ENCODE peak calls at places on chromosomes 4 and X, in six cellular contexts. T, B, P, A, S and Y are unnamed samples.

GRCh38 chr4:186105721-186106335 is 1.3 kb downstream of the FAM149A start:
- DNase-seq in S (no peak), B (peak; percentile 65), P (no peak), T (no peak), A (peak; percentile 25), Y (no peak)

GRCh38 chr4:39036172-39036571 is 4.0 kb upstream of the TMEM156 start:
- DNase-seq in B (no peak), P (no peak), T (no peak), A (no peak), S (no peak), Y (no peak)

GRCh38 chr4:101169044-101170014 is 178.0 kb downstream of the PPP3CA start:
- DNase-seq in S (peak; percentile 9), B (peak; percentile 82), A (peak; percentile 88), P (no peak), T (no peak), Y (no peak)

GRCh38 chr4:147768113-147768512 is 36.2 kb downstream of the ARHGAP10 start:
- DNase-seq in S (no peak), P (no peak), A (no peak), B (peak; percentile 71), T (no peak), Y (no peak)

GRCh38 chr4:100811046-100811445 is 293.2 kb upstream of the EMCN start:
- DNase-seq in B (no peak), S (no peak), T (no peak), P (no peak), A (peak; percentile 74), Y (no peak)

GRCh38 chrX:101191217-101191750 is 28.3 kb upstream of the DRP2 start:
- DNase-seq in T (no peak), S (no peak), B (peak; percentile 39), P (no peak), A (peak; percentile 77), Y (peak; percentile 63)

GRCh38 chr4:111178231-111178630 is 555.4 kb upstream of the PITX2 start:
- DNase-seq in B (no peak), A (no peak), S (no peak), P (no peak), T (no peak), Y (no peak)

GRCh38 chrX:101108293-101108692 is 10.3 kb downstream of the CENPI start:
- DNase-seq in S (no peak), P (no peak), A (no peak), B (no peak), T (no peak), Y (no peak)

GRCh38 chr4:107252621-107253020 is 216.5 kb upstream of the DKK2 start:
- DNase-seq in T (no peak), A (peak; percentile 23), B (no peak), P (no peak), S (no peak), Y (no peak)

GRCh38 chr4:1509366-1509765 is 103.1 kb upstream of the NKX1-1 start:
- DNase-seq in A (no peak), B (no peak), T (no peak), P (no peak), S (no peak), Y (no peak)

GRCh38 chr4:36349904-36350554 is 68.6 kb downstream of the DTHD1 start:
- DNase-seq in T (no peak), A (no peak), B (no peak), S (no peak), P (no peak), Y (no peak)

GRCh38 chrX:99117011-99117410 is 1293.1 kb downstream of the PCDH19 start:
- DNase-seq in P (no peak), S (no peak), T (no peak), B (no peak), A (no peak), Y (no peak)

GRCh38 chr4:151004222-151004621 is 10.9 kb downstream of the LRBA start:
- DNase-seq in A (no peak), P (no peak), B (no peak), S (no peak), T (no peak), Y (no peak)

GRCh38 chr4:141133146-141134006 is at the start of gene RNF150:
- DNase-seq in A (peak; percentile 89), B (peak; percentile 92), P (peak; percentile 50), T (peak; percentile 53), S (peak; percentile 7), Y (peak; percentile 86)

GRCh38 chr4:102420563-102421221 is 75.4 kb upstream of the SLC39A8 start:
- DNase-seq in T (no peak), A (no peak), P (no peak), B (no peak), S (no peak), Y (no peak)

GRCh38 chr4:126440297-126440696 is 1125.5 kb downstream of the FAT4 start:
- DNase-seq in A (peak; percentile 70), B (no peak), S (no peak), P (no peak), T (no peak), Y (no peak)

GRCh38 chr4:128338634-128339355 is 51.2 kb upstream of the PGRMC2 start:
- DNase-seq in A (no peak), B (no peak), P (no peak), S (no peak), T (no peak), Y (no peak)

GRCh38 chr4:122854444-122854843 is 27.8 kb downstream of the FGF2 start:
- DNase-seq in A (no peak), B (no peak), P (no peak), T (no peak), S (no peak), Y (no peak)

GRCh38 chrX:11100281-11101035 is 10.7 kb upstream of the HCCS start:
- DNase-seq in P (no peak), A (peak; percentile 59), B (peak; percentile 72), T (no peak), S (no peak), Y (no peak)

GRCh38 chr4:3322059-3322550 is 29.3 kb downstream of the RGS12 start:
- DNase-seq in T (no peak), S (no peak), P (no peak), A (peak; percentile 85), B (no peak), Y (peak; percentile 48)

GRCh38 chr4:155085843-155086530 is 122.4 kb upstream of the NPY2R start:
- DNase-seq in A (no peak), B (no peak), T (no peak), P (no peak), S (no peak), Y (no peak)

GRCh38 chrX:67545772-67546495 is 2.1 kb downstream of the AR start:
- DNase-seq in P (no peak), B (peak; percentile 34), T (no peak), A (peak; percentile 49), S (no peak), Y (peak; percentile 23)
- H3K27ac ChIP-seq in P (no peak overlapping the region), B (no peak overlapping the region), T (no peak overlapping the region), A (no peak overlapping the region), S (no peak overlapping the region), Y (peak overlapping the region; percentile 84)

GRCh38 chr4:184402239-184402638 is 72.1 kb downstream of the IRF2 start:
- DNase-seq in B (no peak), A (peak; percentile 46), T (no peak), S (no peak), P (no peak), Y (no peak)

GRCh38 chr4:184403384-184403781 is 71.0 kb downstream of the IRF2 start:
- DNase-seq in A (no peak), T (no peak), S (no peak), P (no peak), B (no peak), Y (no peak)

GRCh38 chr4:184401397-184402171 is 72.8 kb downstream of the IRF2 start:
- DNase-seq in B (no peak), S (no peak), A (peak; percentile 85), T (no peak), P (no peak), Y (no peak)

GRCh38 chr4:184402740-184403383 is 71.5 kb downstream of the IRF2 start:
- DNase-seq in P (no peak), A (no peak), B (no peak), T (no peak), S (no peak), Y (no peak)

GRCh38 chr4:184404047-184404446 is 70.3 kb downstream of the IRF2 start:
- DNase-seq in S (no peak), B (no peak), A (no peak), T (no peak), P (no peak), Y (no peak)
- H3K27ac ChIP-seq in S (no peak overlapping the region), B (no peak overlapping the region), A (no peak overlapping the region), T (no peak overlapping the region), P (no peak overlapping the region), Y (no peak overlapping the region)

DNA sequence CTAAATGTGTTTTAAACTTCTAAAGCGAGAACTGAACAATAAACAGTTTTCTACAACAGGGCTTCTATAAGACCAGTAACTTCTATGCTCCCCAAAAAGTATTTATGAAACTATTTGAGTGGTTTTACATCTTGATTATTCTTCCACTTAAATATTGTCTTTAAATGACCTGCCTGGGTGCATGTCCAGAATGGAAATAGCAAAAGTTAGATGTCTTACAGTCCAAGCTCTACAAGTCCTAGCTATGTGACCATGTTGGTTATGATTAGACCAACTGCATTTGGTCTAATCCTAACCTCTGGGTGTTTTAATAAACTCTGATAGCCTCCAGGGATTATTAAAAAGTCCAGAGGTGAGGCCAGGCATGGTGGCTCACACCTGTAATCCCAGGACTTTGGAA is 79.0 kb upstream of the ATXN3L start:
- DNase-seq in A (no peak), B (no peak), S (no peak), T (no peak), P (no peak), Y (no peak)
- H3K27ac ChIP-seq in A (no peak overlapping the region), B (peak overlapping the region; percentile 88), S (no peak overlapping the region), T (peak overlapping the region; percentile 47), P (no peak overlapping the region), Y (peak overlapping the region; percentile 33)

GRCh38 chr4:165208741-165209388 is 1.5 kb downstream of the KLHL2 start:
- DNase-seq in B (no peak), P (no peak), T (no peak), A (no peak), S (no peak), Y (no peak)

GRCh38 chr4:165204462-165204830 is 2.9 kb upstream of the KLHL2 start:
- DNase-seq in A (no peak), B (no peak), S (no peak), P (no peak), T (no peak), Y (no peak)

GRCh38 chr4:165207431-165208321 is at the start of gene KLHL2:
- DNase-seq in T (peak; percentile 89), S (peak; percentile 57), P (peak; percentile 55), A (peak; percentile 90), B (peak; percentile 91), Y (peak; percentile 88)

GRCh38 chr4:165208322-165208652 is 926 bp downstream of the KLHL2 start:
- DNase-seq in T (no peak), P (no peak), A (no peak), S (no peak), B (no peak), Y (no peak)

DNA sequence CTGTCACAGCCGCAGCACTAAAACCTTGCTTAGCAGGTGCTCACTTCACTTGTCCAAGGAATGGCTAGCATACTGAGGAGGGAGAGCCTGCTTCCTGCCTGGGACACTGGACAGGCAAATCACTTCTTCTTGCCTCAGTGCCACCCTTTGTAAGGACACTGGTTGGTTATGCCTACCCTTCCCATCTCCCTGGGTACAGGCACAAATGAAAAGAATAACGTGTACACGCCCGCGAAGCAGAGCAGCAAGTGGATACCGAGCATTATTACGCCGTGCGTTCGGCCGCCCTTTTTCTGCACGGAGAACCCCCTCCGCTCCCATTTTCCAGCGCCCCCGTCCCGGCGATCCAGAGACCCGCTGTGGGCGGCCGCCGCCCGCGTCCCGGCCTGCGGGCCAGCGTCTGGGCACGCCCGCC is 338 bp upstream of the KLHL2 start:
- DNase-seq in A (peak; percentile 37), S (no peak), B (peak; percentile 38), P (no peak), T (no peak), Y (no peak)
- H3K27ac ChIP-seq in A (no peak overlapping the region), S (peak overlapping the region; percentile 64), B (peak overlapping the region; percentile 62), P (peak overlapping the region; percentile 65), T (peak overlapping the region; percentile 84), Y (peak overlapping the region; percentile 67)